ENCODE peak calls at places on chromosomes 16 and 17, in five cellular contexts. D is H1, O is A549, F is transverse colon, P is stomach. A is an unnamed sample.

GRCh38 chr17:62794666-62794971 is 13.5 kb downstream of the MARCHF10 start:
- DNase-seq in D (no peak), O (no peak), F (no peak), P (no peak), A (no peak)

GRCh38 chr17:32590974-32591373 is 104.2 kb downstream of the CDK5R1 start:
- DNase-seq in D (no peak), O (no peak), F (no peak), P (no peak), A (no peak)

GRCh38 chr17:17605747-17606083 is 14.2 kb upstream of the PEMT start:
- DNase-seq in D (no peak), O (no peak), F (no peak), P (no peak), A (no peak)

GRCh38 chr16:11949527-11949926 is 7.7 kb upstream of the NPIPB2 start:
- DNase-seq in D (no peak), O (peak; percentile 55), F (peak; percentile 23), P (no peak), A (peak; percentile 11)

GRCh38 chr16:54066451-54067056 is 220.0 kb downstream of the IRX3 start:
- DNase-seq in D (no peak), O (no peak), F (no peak), P (no peak), A (no peak)

GRCh38 chr17:42081516-42082129 is 16.6 kb downstream of the ZNF385C start:
- DNase-seq in D (no peak), O (no peak), F (no peak), P (no peak), A (no peak)

GRCh38 chr17:80889897-80890550 is 101.6 kb upstream of the CHMP6 start:
- DNase-seq in D (no peak), O (no peak), F (no peak), P (no peak), A (no peak)

GRCh38 chr17:75703591-75703990 is 17.7 kb upstream of the ITGB4 start:
- DNase-seq in D (no peak), O (no peak), F (no peak), P (no peak), A (no peak)

GRCh38 chr17:62986549-62986948 is 20.5 kb downstream of the TANC2 start:
- DNase-seq in D (no peak), O (no peak), F (no peak), P (no peak), A (no peak)

GRCh38 chr17:59763861-59764260 is 56.4 kb downstream of the VMP1 start:
- DNase-seq in D (no peak), O (no peak), F (no peak), P (no peak), A (no peak)

GRCh38 chr16:74431516-74431915 is 10.2 kb upstream of the CLEC18B start:
- DNase-seq in D (no peak), O (no peak), F (no peak), P (no peak), A (no peak)

GRCh38 chr16:35629001-35629400 is 2169.6 kb downstream of the TP53TG3F start:
- DNase-seq in D (no peak), O (no peak), F (no peak), P (no peak), A (no peak)

GRCh38 chr17:48812001-48812400 is 5.0 kb downstream of the TTLL6 start:
- DNase-seq in D (no peak), O (no peak), F (no peak), P (no peak), A (no peak)

GRCh38 chr16:89722392-89723278 is 1.3 kb downstream of the ZNF276 start:
- DNase-seq in D (no peak), O (no peak), F (peak; percentile 93), P (peak; percentile 83), A (peak; percentile 37)

GRCh38 chr17:73742915-73743314 is 98.7 kb upstream of the SDK2 start:
- DNase-seq in D (no peak), O (no peak), F (no peak), P (no peak), A (no peak)

GRCh38 chr17:73743802-73744201 is 99.6 kb upstream of the SDK2 start:
- DNase-seq in D (no peak), O (no peak), F (no peak), P (no peak), A (no peak)

GRCh38 chr17:73733527-73733926 is 89.3 kb upstream of the SDK2 start:
- DNase-seq in D (no peak), O (no peak), F (no peak), P (no peak), A (no peak)

GRCh38 chr17:73740370-73740769 is 96.1 kb upstream of the SDK2 start:
- DNase-seq in D (no peak), O (no peak), F (no peak), P (no peak), A (no peak)

GRCh38 chr17:73738751-73739575 is 94.7 kb upstream of the SDK2 start:
- DNase-seq in D (no peak), O (no peak), F (no peak), P (no peak), A (no peak)
- TF ChIP-seq EP300 in D (no peak), O (no peak), F (no peak), P (no peak), A (no peak)

GRCh38 chr17:4959261-4959965 is 8.2 kb downstream of the SPAG7 start:
- DNase-seq in D (no peak), O (no peak), F (no peak), P (no peak), A (no peak)
- H3K27ac ChIP-seq in D (no peak overlapping the region), O (no peak overlapping the region), F (no peak overlapping the region), P (no peak overlapping the region), A (no peak overlapping the region)

DNA sequence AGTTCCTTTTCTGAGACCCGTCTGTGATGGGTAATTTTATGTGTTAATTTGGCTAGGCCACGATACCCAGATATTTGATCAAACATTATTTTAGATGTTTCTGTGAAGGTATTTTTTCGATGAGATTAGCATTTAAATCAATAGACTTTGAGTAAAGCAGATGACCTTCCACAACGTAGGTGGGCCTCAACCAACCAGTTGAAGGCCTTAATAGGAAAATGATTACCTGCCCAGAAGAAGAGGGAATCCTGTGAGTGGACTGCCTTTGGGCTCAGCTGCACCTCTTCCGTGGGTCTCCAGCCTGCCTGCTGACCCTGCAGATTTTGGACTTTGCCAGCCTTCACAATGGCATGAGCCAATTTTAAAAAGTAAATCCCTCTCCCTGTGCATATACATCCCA is 61.6 kb upstream of the WSB1 start:
- DNase-seq in D (no peak), O (no peak), F (no peak), P (no peak), A (no peak)
- H3K4me3 ChIP-seq in D (no peak overlapping the region), O (no peak overlapping the region), F (no peak overlapping the region), P (no peak overlapping the region), A (no peak overlapping the region)

GRCh38 chr16:28531777-28532744 is 6.7 kb downstream of the NUPR1 start:
- DNase-seq in D (no peak), O (no peak), F (peak; percentile 86), P (peak; percentile 90), A (peak; percentile 83)
- TF ChIP-seq EP300 in D (no peak), O (no peak), F (no peak), P (no peak), A (peak; percentile 46)

DNA sequence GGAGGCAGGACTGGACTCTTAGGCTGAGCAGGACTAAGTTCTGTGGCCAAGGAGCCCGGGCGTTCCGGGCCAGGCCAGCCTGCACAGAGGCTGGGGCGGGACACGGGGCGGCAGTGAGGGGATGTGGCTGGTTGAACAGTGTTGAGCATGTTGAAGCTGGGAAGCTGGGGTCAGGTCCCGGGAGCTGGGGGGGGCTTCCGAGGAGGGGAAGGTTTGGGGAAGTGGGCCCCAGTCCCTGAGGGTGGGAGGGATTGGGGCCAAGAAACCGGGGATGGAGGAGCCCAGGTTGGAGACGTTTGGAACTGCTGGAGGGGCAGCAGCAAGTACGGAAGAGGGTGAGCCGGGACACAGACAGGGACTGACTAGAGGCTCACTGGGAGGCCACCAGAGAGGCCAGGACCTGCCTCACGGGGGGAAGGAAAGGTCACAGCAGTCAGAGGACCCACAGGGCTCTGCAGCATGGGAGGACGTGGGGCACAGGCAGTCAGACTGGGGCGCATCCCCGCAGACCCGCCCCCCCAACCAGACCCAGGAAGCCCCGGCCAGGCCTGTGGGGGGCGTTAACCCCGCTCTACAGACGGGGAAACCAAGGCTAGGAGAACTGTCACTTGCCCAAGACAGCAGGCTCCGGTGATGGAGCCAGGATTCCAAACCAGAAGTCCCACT is 9.5 kb downstream of the TAX1BP3 start:
- DNase-seq in D (no peak), O (no peak), F (no peak), P (no peak), A (no peak)
- H3K27ac ChIP-seq in D (no peak overlapping the region), O (peak overlapping the region; percentile 42), F (peak overlapping the region; percentile 77), P (peak overlapping the region; percentile 76), A (peak overlapping the region; percentile 99)

GRCh38 chr17:7384489-7385081 is 3.7 kb downstream of the TNK1 start:
- DNase-seq in D (no peak), O (no peak), F (no peak), P (no peak), A (no peak)
- H3K4me3 ChIP-seq in D (peak overlapping the region; percentile 53), O (no peak overlapping the region), F (peak overlapping the region; percentile 31), P (peak overlapping the region; percentile 43), A (peak overlapping the region; percentile 52)

DNA sequence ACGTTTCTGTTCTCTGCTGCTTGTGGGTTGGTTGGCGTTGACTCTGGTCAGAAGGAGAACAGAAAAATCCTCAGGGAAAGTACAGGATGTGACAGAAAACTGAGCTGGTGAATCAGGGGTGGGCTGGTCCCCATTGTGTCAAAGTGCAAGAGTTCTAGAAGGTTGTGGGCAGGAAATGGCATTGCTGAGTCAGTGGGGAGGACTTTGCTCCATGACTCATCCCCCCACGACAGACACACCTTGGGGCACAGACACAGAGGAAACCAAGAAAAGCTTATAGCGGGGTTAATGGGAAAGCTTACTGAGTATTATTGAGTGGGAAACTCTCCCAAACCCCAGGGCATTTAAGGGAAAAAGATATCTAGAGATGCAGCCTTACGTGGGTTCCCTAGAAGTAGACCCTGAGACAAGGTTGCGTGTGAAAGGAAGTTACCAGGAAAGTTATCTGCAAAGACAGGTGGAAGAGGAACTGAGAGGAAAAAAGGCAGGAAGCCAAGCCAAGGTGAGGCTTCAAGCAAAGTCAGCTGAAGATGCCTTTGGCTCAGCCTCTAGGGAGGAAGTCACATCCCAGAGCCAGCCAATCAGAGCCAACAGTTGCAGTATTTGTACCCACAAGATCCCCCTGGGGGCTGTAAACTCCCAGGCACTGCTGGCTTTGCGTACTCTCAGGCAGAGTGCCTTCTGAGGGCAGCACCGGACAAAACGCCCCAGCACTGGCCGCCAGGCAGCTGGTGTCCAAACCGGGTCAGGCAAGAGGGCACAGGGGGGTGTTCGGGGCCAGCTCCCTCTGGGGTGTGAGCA is 86.4 kb downstream of the FOXL1 start:
- DNase-seq in D (no peak), O (peak; percentile 67), F (peak; percentile 67), P (peak; percentile 49), A (no peak)
- TF ChIP-seq EP300 in D (no peak), O (peak; percentile 69), F (no peak), P (no peak), A (no peak)

GRCh38 chr16:9000664-9001063 is 37.0 kb upstream of the USP7 start:
- DNase-seq in D (no peak), O (no peak), F (no peak), P (no peak), A (no peak)

GRCh38 chr16:8996891-8997290 is 33.2 kb upstream of the USP7 start:
- DNase-seq in D (no peak), O (no peak), F (no peak), P (no peak), A (no peak)

GRCh38 chr16:8999800-9000199 is 36.1 kb upstream of the USP7 start:
- DNase-seq in D (no peak), O (no peak), F (no peak), P (no peak), A (no peak)

GRCh38 chr16:9002042-9002441 is 38.3 kb upstream of the USP7 start:
- DNase-seq in D (no peak), O (no peak), F (no peak), P (no peak), A (no peak)

GRCh38 chr16:8998114-8998513 is 34.4 kb upstream of the USP7 start:
- DNase-seq in D (no peak), O (no peak), F (no peak), P (no peak), A (no peak)
- H3K27ac ChIP-seq in D (no peak overlapping the region), O (no peak overlapping the region), F (no peak overlapping the region), P (no peak overlapping the region), A (no peak overlapping the region)

A was measured in tibial nerve.